ENCODE peak calls at places on chromosomes 3 and 15, in five cellular contexts. D is cardiac muscle cell, L is esophagus squamous epithelium, H is hepatocyte, C is uterus. X is an unnamed sample.

GRCh38 chr3:28134198-28134597 is 107.2 kb upstream of the CMC1 start:
- DNase-seq in H (no peak), C (no peak), D (no peak), L (no peak), X (no peak)

GRCh38 chr15:95864467-95864886 is 466.0 kb upstream of the NR2F2 start:
- DNase-seq in D (no peak), C (no peak), H (no peak), L (no peak), X (no peak)

GRCh38 chr15:55685292-55685691 is 57.7 kb downstream of the PRTG start:
- DNase-seq in H (no peak), L (no peak), D (peak; percentile 79), C (no peak), X (no peak)

GRCh38 chr3:184040010-184040409 is 8.5 kb downstream of the HTR3D start:
- DNase-seq in D (peak; percentile 33), H (peak; percentile 25), L (no peak), C (no peak), X (no peak)

GRCh38 chr3:159586587-159587202 is 401.9 kb upstream of the IL12A start:
- DNase-seq in L (no peak), C (no peak), H (peak; percentile 32), D (peak; percentile 67), X (no peak)

GRCh38 chr15:75130597-75131268 is 70.9 kb upstream of the C15orf39 start:
- DNase-seq in L (no peak), C (no peak), H (no peak), D (no peak), X (no peak)

GRCh38 chr3:101963902-101964362 is 114.6 kb downstream of the NFKBIZ start:
- DNase-seq in D (peak; percentile 64), H (no peak), L (no peak), C (peak; percentile 32), X (peak; percentile 32)

GRCh38 chr3:61466357-61466756 is 95.0 kb upstream of the PTPRG start:
- DNase-seq in L (no peak), H (no peak), C (no peak), D (no peak), X (no peak)

GRCh38 chr3:179036626-179037300 is 34.8 kb downstream of the ZMAT3 start:
- DNase-seq in H (no peak), L (no peak), C (no peak), D (no peak), X (no peak)

GRCh38 chr15:54312528-54312927 is 334.3 kb downstream of the UNC13C start:
- DNase-seq in L (no peak), H (no peak), C (no peak), D (no peak), X (no peak)

GRCh38 chr15:99677540-99678134 is 55.6 kb downstream of the LYSMD4 start:
- DNase-seq in L (no peak), C (no peak), D (no peak), H (no peak), X (no peak)

GRCh38 chr3:64344721-64345207 is 119.5 kb upstream of the PRICKLE2 start:
- DNase-seq in L (no peak), D (peak; percentile 76), H (peak; percentile 58), C (peak; percentile 70), X (no peak)

GRCh38 chr15:88166330-88166993 is 90.1 kb downstream of the NTRK3 start:
- DNase-seq in H (peak; percentile 79), C (no peak), D (peak; percentile 5), L (no peak), X (no peak)

GRCh38 chr3:156174229-156174847 is 54.0 kb downstream of the KCNAB1 start:
- DNase-seq in C (no peak), L (no peak), H (peak; percentile 34), D (peak; percentile 67), X (no peak)

GRCh38 chr15:59896652-59897051 is 107.5 kb upstream of the FOXB1 start:
- DNase-seq in L (no peak), H (no peak), C (no peak), D (no peak), X (no peak)

GRCh38 chr15:79365765-79366164 is 54.9 kb downstream of the TMED3 start:
- DNase-seq in H (no peak), C (no peak), D (no peak), L (no peak), X (no peak)

GRCh38 chr15:84880822-84881519 is 3.5 kb upstream of the SLC28A1 start:
- DNase-seq in D (no peak), C (no peak), L (no peak), H (no peak), X (no peak)

GRCh38 chr3:161274691-161275298 is 53.7 kb downstream of the NMD3 start:
- DNase-seq in D (peak; percentile 71), C (no peak), L (no peak), H (peak; percentile 20), X (no peak)

GRCh38 chr3:64836097-64836496 is 148.3 kb upstream of the ADAMTS9 start:
- DNase-seq in L (no peak), C (no peak), H (no peak), D (no peak), X (no peak)

DNA sequence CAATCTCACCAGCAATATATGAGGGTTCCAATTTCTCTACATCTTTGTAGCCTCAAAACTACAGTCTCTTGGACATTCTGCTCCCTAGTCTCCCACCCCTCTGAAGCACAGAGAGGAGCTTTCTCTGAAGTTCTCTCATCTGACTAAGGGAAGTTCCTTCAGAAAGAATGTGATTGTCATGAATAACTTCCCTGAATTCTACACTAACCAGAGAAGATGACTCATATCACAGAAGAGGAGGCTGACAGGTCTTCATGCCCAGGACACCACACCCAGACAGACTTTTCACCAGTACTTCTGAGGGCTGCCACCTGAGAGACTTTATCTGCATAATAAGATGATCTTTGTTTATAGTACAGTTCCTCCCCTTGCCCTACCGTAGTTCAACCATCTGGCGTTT is 52.8 kb downstream of the CDIN1 start:
- DNase-seq in C (no peak), H (no peak), D (peak; percentile 20), L (no peak), X (no peak)
- H3K27ac ChIP-seq in C (no peak overlapping the region), H (no peak overlapping the region), D (no peak overlapping the region), L (peak overlapping the region; percentile 55), X (no peak overlapping the region)

DNA sequence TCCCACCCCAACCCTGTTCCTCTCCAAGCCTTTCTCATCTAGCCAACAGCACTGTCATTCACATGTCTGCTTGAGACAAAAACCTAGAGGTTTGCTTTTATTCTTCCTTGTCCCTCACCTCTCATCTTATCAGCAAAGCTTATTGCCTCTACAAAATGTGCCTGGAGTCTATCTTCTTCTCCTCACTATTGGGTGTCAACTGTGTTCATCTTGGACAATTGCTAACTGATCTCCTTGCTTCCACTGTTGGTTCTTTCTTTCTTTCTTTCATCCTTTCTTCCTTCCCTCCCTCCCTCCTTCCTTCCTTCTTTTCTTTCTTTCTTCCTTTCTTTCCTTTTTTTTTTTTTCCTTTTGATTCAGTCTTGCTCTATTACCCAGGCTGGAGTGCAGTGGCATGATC is 48.2 kb downstream of the FOXL2 start:
- DNase-seq in H (no peak), D (no peak), L (no peak), C (no peak), X (no peak)
- TF ChIP-seq CTCF in H (no peak), D (no peak), L (no peak), C (no peak), X (no peak)

GRCh38 chr3:115513411-115513800 is 109.9 kb upstream of the GAP43 start:
- DNase-seq in L (no peak), D (no peak), H (peak; percentile 12), C (no peak), X (no peak)
- H3K4me3 ChIP-seq in L (peak overlapping the region; percentile 20), D (peak overlapping the region; percentile 59), H (no peak overlapping the region), C (peak overlapping the region; percentile 34), X (peak overlapping the region; percentile 44)

GRCh38 chr15:101368086-101368780 is 73.2 kb upstream of the SNRPA1 start:
- DNase-seq in L (no peak), H (no peak), D (no peak), C (no peak), X (no peak)
- H3K27ac ChIP-seq in L (no peak overlapping the region), H (no peak overlapping the region), D (no peak overlapping the region), C (no peak overlapping the region), X (no peak overlapping the region)

DNA sequence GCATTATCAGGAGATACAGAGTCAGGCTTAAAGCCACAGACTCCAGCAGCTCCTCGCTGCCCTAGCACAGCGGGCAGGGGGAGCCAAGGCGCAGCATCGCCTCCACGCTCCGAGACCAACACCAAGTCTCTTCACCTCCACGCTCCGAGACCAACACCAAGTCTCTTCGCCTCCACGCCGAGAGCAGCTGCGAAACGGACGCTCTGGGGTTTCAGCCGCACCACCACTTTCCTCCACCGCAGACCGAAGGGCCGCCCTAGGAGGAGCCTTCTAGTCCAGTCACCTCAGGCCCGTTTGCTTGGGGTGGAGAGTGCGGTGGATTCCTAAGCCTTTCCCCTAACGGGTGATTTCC is 678 bp downstream of the DMXL2 start:
- DNase-seq in D (peak; percentile 72), C (peak; percentile 38), H (peak; percentile 68), L (no peak), X (peak; percentile 68)
- TF ChIP-seq CTCF in D (peak; percentile 33), C (no peak), H (no peak), L (no peak), X (no peak)

DNA sequence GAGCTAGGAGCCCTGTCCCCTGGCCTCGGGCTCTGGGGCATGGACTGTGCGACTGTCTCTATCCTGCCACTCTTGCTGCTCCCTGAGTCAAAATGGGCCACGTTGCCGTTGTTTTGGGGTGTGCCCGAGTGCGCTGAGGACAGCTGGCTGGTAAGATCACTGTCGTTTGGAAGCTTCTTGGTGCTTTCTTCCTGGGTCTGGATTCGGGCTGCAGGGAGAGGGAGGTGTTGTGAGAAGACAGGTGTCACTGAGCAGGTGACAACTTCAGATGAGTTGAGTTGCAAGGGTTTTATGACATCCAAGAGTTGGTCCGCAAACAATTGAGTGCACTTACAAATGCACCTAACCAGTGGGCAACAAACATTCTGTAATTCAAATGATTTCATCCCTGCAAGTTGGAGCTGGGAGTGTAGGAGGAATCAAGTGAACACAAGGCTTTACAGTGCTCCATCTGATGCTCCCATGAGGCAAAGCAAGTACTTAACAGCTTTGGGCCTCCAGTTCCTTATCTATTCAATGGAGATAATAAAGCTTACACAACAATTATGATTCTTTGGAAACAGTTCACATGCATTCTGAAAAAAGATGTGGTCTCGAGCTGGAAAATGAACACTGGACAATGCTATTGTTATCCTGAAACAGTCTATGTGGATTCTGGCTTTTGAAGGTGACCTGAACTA is 11.0 kb upstream of the STARD5 start:
- DNase-seq in H (peak; percentile 48), D (peak; percentile 92), L (no peak), C (no peak), X (no peak)
- H3K4me3 ChIP-seq in H (no peak overlapping the region), D (no peak overlapping the region), L (no peak overlapping the region), C (no peak overlapping the region), X (no peak overlapping the region)

GRCh38 chr3:37510749-37511148 is 336.4 kb upstream of the LRRFIP2 start:
- DNase-seq in C (no peak), L (no peak), H (no peak), D (no peak), X (no peak)
- H3K27ac ChIP-seq in C (no peak overlapping the region), L (peak overlapping the region; percentile 74), H (no peak overlapping the region), D (no peak overlapping the region), X (peak overlapping the region; percentile 72)

X was measured in tibial artery.